ENCODE peak calls at places on chromosomes 12 and 14, in nine cellular contexts. D is epithelial cell of proximal tubule, Q is hepatocyte, L is OCI-LY7, K is left ventricle myocardium inferior, S is fibroblast of the aortic adventitia, P is AG10803, Z is AG04450, N is right lobe of liver. R is an unnamed sample.

GRCh38 chr14:96225745-96226151 is 21.1 kb downstream of the BDKRB2 start:
- DNase-seq in D (no peak), Q (peak; percentile 61), L (no peak), K (peak; percentile 22), S (peak; percentile 79), P (peak; percentile 74), Z (no peak), N (no peak), R (peak; percentile 70)

GRCh38 chr14:76924363-76925151 is 98.3 kb downstream of the LRRC74A start:
- DNase-seq in D (no peak), Q (peak; percentile 77), L (no peak), K (no peak), S (no peak), P (no peak), Z (no peak), N (no peak), R (no peak)

GRCh38 chr12:90499793-90500192 is 455.2 kb downstream of the CCER1 start:
- DNase-seq in D (no peak), Q (peak; percentile 22), L (no peak), K (no peak), S (no peak), P (no peak), Z (no peak), N (no peak), R (no peak)

GRCh38 chr14:28751467-28752058 is 15.0 kb upstream of the FOXG1 start:
- DNase-seq in D (peak; percentile 20), Q (peak; percentile 80), L (peak; percentile 31), K (no peak), S (peak; percentile 73), P (peak; percentile 55), Z (no peak), N (no peak), R (peak; percentile 50)

GRCh38 chr14:73368621-73369020 is 89.7 kb downstream of the NUMB start:
- DNase-seq in D (no peak), Q (no peak), L (no peak), K (no peak), S (peak; percentile 4), P (peak; percentile 20), Z (no peak), N (no peak), R (peak; percentile 19)

GRCh38 chr12:114666746-114667668 is 17.0 kb downstream of the TBX3 start:
- DNase-seq in D (no peak), Q (peak; percentile 46), L (no peak), K (no peak), S (no peak), P (no peak), Z (no peak), N (no peak), R (peak; percentile 48)

GRCh38 chr12:4518106-4518728 is 20.5 kb upstream of the RAD51AP1 start:
- DNase-seq in D (no peak), Q (no peak), L (no peak), K (no peak), S (peak; percentile 66), P (peak; percentile 54), Z (peak; percentile 24), N (no peak), R (peak; percentile 53)

GRCh38 chr14:100376751-100377171 is 53.6 kb downstream of the SLC25A47 start:
- DNase-seq in D (no peak), Q (peak; percentile 35), L (no peak), K (no peak), S (peak; percentile 38), P (peak; percentile 29), Z (no peak), N (no peak), R (peak; percentile 49)

GRCh38 chr12:113135178-113136127 is at the start of gene RASAL1:
- DNase-seq in D (no peak), Q (peak; percentile 41), L (peak; percentile 93), K (no peak), S (no peak), P (no peak), Z (no peak), N (no peak), R (no peak)

GRCh38 chr12:52867636-52868035 is 18.8 kb upstream of the KRT78 start:
- DNase-seq in D (no peak), Q (no peak), L (no peak), K (peak; percentile 73), S (no peak), P (no peak), Z (no peak), N (no peak), R (no peak)

GRCh38 chr14:61179061-61179675 is 102.0 kb downstream of the TMEM30B start:
- DNase-seq in D (peak; percentile 92), Q (no peak), L (no peak), K (no peak), S (no peak), P (peak; percentile 47), Z (no peak), N (no peak), R (peak; percentile 12)

GRCh38 chr14:104795781-104796681 is 483 bp upstream of the AKT1 start:
- DNase-seq in D (no peak), Q (peak; percentile 83), L (peak; percentile 66), K (peak; percentile 75), S (no peak), P (peak; percentile 46), Z (no peak), N (peak; percentile 74), R (peak; percentile 35)

GRCh38 chr12:59651230-59651920 is 55.5 kb downstream of the SLC16A7 start:
- DNase-seq in D (peak; percentile 86), Q (peak; percentile 11), L (no peak), K (no peak), S (peak; percentile 71), P (peak; percentile 40), Z (no peak), N (no peak), R (peak; percentile 4)

GRCh38 chr12:80413462-80413861 is 30.6 kb upstream of the PTPRQ start:
- DNase-seq in D (no peak), Q (no peak), L (peak; percentile 3), K (no peak), S (no peak), P (no peak), Z (no peak), N (no peak), R (no peak)
- TF ChIP-seq CTCF in D (peak; percentile 57), Q (no peak), L (peak; percentile 39), K (no peak), S (peak; percentile 29), P (no peak), Z (no peak), N (no peak), R (no peak)

GRCh38 chr12:128266559-128267245 is at the start of gene TMEM132C:
- DNase-seq in D (no peak), Q (peak; percentile 32), L (no peak), K (no peak), S (no peak), P (no peak), Z (no peak), N (no peak), R (no peak)

GRCh38 chr12:128267651-128268347 is 829 bp downstream of the TMEM132C start:
- DNase-seq in D (no peak), Q (peak; percentile 19), L (no peak), K (no peak), S (no peak), P (no peak), Z (no peak), N (no peak), R (no peak)

GRCh38 chr12:128269108-128269713 is 2.2 kb downstream of the TMEM132C start:
- DNase-seq in D (no peak), Q (peak; percentile 31), L (no peak), K (no peak), S (no peak), P (no peak), Z (no peak), N (no peak), R (no peak)

GRCh38 chr12:128267246-128267622 is 264 bp downstream of the TMEM132C start:
- DNase-seq in D (no peak), Q (peak; percentile 40), L (no peak), K (no peak), S (no peak), P (no peak), Z (no peak), N (no peak), R (no peak)

DNA sequence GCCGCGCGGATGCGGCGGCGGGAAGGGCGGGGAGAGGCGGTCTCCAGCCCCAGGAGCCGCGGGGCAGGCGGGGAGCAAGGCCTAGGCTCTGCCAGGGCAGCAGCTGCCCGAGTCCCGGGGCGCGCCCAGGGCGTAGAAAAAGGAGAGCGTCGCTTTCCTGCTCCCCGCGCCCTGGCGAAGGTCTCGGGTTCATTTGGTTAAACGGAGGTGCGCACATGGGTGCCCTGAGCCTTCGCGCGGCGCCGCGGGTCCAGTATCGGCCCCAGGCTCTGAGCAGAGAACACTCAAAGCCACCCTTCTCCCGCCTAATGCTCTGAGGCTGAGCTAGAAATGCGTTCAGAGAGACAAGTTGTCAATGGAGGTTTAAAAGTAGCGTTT is 1.4 kb downstream of the TMEM132C start:
- DNase-seq in D (no peak), Q (no peak), L (no peak), K (no peak), S (no peak), P (no peak), Z (no peak), N (no peak), R (no peak)
- H3K4me3 ChIP-seq in D (no peak overlapping the region), Q (peak overlapping the region; percentile 51), L (no peak overlapping the region), K (peak overlapping the region; percentile 56), S (no peak overlapping the region), P (no peak overlapping the region), Z (no peak overlapping the region), N (no peak overlapping the region), R (no peak overlapping the region)

GRCh38 chr12:13982010-13982409 is 608 bp upstream of the GRIN2B start:
- DNase-seq in D (no peak), Q (peak; percentile 62), L (no peak), K (no peak), S (no peak), P (no peak), Z (no peak), N (no peak), R (no peak)
- TF ChIP-seq CTCF in D (peak; percentile 81), Q (peak; percentile 63), L (peak; percentile 24), K (peak; percentile 33), S (no peak), P (no peak), Z (no peak), N (no peak), R (no peak)

DNA sequence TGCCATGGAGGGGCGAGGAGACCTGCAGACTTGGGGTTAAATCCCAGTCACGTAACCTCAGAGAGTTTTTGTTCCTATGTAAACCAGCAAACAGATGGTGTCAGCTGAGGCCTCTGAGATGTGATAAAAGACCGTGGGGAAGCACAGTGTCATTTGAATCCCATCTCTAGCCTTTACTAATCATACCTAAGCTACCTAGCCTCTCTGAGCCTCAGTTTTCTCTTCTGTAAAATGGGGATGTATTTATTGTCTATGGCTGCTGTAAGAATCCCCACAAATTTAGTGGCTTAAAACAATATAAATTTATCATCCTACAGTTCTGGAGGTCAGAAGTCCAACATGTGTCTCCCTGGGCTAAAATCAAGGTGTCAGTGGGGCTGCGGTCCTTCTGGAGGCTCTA is 33.9 kb downstream of the FOXN4 start:
- DNase-seq in D (no peak), Q (no peak), L (no peak), K (no peak), S (no peak), P (no peak), Z (no peak), N (no peak), R (no peak)
- H3K4me3 ChIP-seq in D (no peak overlapping the region), Q (no peak overlapping the region), L (no peak overlapping the region), K (no peak overlapping the region), S (no peak overlapping the region), P (no peak overlapping the region), Z (no peak overlapping the region), N (no peak overlapping the region), R (no peak overlapping the region)